ENCODE peak calls at places on chromosomes 3 and 15, in four cellular contexts. T is CD8-positive, alpha-beta T cell; P is HCT116; B is adrenal gland. X is an unnamed sample. For H3K4me1 and H3K36me3, the result is how much of the 10 kb centered on the place peaks cover.

GRCh38 chr15:61216519-61216918 is 12.6 kb downstream of the RORA start:
- DNase-seq in T (no peak), P (no peak), B (no peak), X (no peak)

GRCh38 chr15:77224352-77224751 is 153.4 kb upstream of the TSPAN3 start:
- DNase-seq in T (no peak), P (no peak), B (no peak), X (peak)

GRCh38 chr3:13138566-13139145 is 65.4 kb upstream of the IQSEC1 start:
- DNase-seq in B (no peak), T (no peak), P (no peak), X (no peak)

GRCh38 chr3:6281662-6282061 is 579.3 kb upstream of the GRM7 start:
- DNase-seq in P (no peak), T (no peak), B (no peak), X (no peak)

GRCh38 chr3:149765762-149766334 is 13.6 kb upstream of the COMMD2 start:
- DNase-seq in T (no peak), P (no peak), B (no peak), X (no peak)

GRCh38 chr3:15215996-15216395 is 9.9 kb downstream of the CAPN7 start:
- DNase-seq in P (no peak), T (no peak), B (no peak), X (peak)

GRCh38 chr3:134867277-134867676 is 72.2 kb downstream of the EPHB1 start:
- DNase-seq in B (no peak), T (no peak), P (no peak), X (no peak)

GRCh38 chr3:53495518-53496501 is 1.4 kb downstream of the CACNA1D start:
- DNase-seq in P (no peak), T (no peak), B (peak), X (peak)

GRCh38 chr3:171142985-171143384 is 116.5 kb upstream of the SLC2A2 start:
- DNase-seq in B (no peak), P (no peak), T (no peak), X (peak)

GRCh38 chr3:148970311-148970710 is 21.0 kb upstream of the GYG1 start:
- DNase-seq in P (no peak), B (no peak), T (no peak), X (no peak)

GRCh38 chr15:101461097-101461496 is 28.4 kb downstream of the PCSK6 start:
- DNase-seq in B (no peak), T (no peak), P (no peak), X (no peak)

GRCh38 chr15:79994651-79995050 is 23.7 kb upstream of the BCL2A1 start:
- DNase-seq in T (no peak), B (no peak), P (peak), X (no peak)

GRCh38 chr15:75578206-75578947 is 738 bp downstream of the PTPN9 start:
- DNase-seq in P (no peak), B (peak), T (peak), X (peak)

GRCh38 chr3:129481783-129482332 is 41.8 kb downstream of the IFT122 start:
- DNase-seq in T (peak), B (no peak), P (no peak), X (peak)
- H3K4me1 ChIP-seq in T (under half), B (under half), P (under half), X (under half)

DNA sequence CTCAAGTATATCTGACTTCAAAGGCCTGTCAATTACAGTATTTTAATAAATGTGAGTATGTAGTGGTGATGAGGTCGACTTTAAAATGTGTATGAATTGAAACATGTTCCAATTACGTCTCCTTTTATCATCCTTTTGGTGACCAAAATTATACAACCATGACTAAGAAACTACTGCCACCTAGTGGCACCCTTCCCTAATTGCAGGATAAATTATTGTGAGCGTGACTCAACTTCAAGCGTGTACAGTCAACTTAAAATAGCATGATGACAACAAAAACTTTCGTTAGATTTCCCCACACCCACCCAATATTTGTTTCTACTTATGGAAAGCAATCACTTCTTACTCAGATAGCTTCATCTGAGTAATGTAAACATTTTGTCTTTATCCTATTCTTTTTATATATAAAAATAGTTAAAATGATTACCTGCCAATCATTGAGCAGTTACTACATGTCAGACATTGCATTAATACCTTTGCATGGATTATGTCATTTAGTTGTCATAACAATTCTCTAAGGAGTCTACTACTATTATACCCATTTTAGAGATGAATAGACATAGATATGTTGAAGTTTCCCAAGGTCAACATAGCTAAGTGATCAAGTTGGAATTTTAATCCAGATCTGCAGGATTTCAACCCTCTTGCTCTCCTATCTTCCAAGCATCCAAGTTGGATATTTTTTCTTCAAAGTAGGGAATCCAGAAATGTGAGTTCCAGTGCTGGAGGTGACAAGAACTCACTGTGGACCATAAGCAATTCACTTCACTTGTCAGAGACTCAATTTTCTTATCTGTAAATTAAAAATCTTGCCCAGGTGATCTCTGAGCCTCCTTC is 106.0 kb downstream of the MEX3B start:
- DNase-seq in B (no peak), T (no peak), P (peak), X (peak)
- TF ChIP-seq CTCF in B (no peak), T (peak), P (peak), X (peak)

GRCh38 chr3:184193991-184194539 is 8.1 kb downstream of the ABCF3 start:
- DNase-seq in B (peak), P (no peak), T (no peak), X (no peak)
- H3K36me3 ChIP-seq in B (under half), P (under half), T (under half), X (under half)

DNA sequence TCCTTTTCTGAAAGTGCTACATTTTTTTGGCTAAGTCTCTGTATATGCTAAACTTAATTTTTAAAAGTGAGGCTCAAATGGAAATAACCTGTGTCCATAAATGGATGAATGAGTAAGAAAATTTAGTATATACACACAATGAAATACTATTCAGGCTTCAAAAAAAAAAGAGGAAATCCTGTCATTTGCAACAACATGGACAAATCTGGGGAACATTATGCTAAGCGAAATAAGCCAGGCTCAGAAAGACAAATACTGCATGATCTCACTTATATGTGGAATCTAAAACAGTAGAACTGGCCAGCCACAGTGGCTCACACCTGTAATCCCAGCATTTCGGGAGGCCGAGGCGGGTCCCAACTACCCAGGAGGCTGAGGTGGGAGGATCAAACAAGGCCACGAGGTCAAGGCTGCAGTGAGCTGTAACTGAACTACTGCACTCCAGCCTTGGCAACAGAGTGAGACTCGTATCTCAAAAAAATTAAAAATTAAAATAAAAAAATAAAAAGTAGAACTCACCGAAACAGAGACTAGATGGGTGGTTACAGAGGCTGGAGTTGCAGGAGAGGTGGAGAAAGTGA is 25.8 kb downstream of the CCDC12 start:
- DNase-seq in B (no peak), T (no peak), P (no peak), X (no peak)
- H3K4me1 ChIP-seq in B (half or more), T (half or more), P (half or more), X (half or more)

GRCh38 chr3:102374863-102375637 is 59.8 kb upstream of the ZPLD1 start:
- DNase-seq in P (no peak), B (no peak), T (no peak), X (no peak)
- TF ChIP-seq CTCF in P (no peak), B (no peak), T (no peak), X (no peak)

GRCh38 chr3:193868590-193868989 is 267.4 kb upstream of the HES1 start:
- DNase-seq in B (no peak), T (no peak), P (no peak), X (no peak)

GRCh38 chr3:193871093-193871485 is 264.9 kb upstream of the HES1 start:
- DNase-seq in P (no peak), T (no peak), B (no peak), X (no peak)

GRCh38 chr3:193869221-193870201 is 266.4 kb upstream of the HES1 start:
- DNase-seq in T (no peak), B (peak), P (peak), X (no peak)

GRCh38 chr3:193872265-193872753 is 263.6 kb upstream of the HES1 start:
- DNase-seq in T (no peak), P (peak), B (peak), X (peak)

DNA sequence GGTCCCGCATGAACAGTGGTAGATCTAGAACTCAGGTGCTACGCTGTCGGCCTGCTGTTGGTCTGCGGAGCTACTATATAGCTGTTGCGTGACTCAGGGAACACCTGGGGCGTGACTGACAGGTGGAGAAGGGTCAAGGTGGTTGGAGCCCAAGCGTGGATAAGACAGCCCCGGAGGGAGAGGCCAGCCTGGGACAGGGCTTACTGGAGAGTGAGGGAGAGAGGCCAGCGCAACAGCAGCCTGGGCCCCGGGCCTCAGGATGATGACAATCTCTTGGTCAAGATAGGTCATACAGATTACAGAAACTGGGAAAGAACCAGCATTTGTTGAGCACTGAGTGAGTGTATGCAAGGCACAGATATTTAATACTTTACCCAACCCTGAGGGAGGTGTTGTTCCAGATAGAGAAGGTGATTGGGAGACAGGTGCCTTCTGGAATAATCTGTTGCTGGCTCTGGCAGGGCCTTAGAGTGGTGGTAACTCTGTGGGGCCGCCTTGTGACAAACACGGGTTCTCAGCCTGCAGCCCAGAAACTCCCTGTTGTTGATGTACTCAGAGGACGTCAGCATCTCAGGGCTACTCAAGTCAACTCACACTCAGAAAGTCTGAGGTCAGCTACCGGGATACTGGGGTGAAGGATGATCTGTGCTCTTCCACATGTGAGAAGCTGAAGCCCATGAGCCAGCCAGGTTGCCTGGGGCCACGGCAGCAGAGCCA is 265.4 kb upstream of the HES1 start:
- DNase-seq in B (no peak), T (no peak), P (no peak), X (no peak)
- H3K36me3 ChIP-seq in B (under half), T (under half), P (under half), X (under half)

GRCh38 chr15:96703794-96704550 is 373.5 kb downstream of the NR2F2 start:
- DNase-seq in B (no peak), T (no peak), P (no peak), X (no peak)
- H3K4me1 ChIP-seq in B (under half), T (under half), P (under half), X (under half)

GRCh38 chr3:51819709-51820406 is 40.8 kb upstream of the IQCF6 start:
- DNase-seq in T (no peak), P (peak), B (no peak), X (peak)
- TF ChIP-seq CTCF in T (no peak), P (peak), B (no peak), X (peak)

DNA sequence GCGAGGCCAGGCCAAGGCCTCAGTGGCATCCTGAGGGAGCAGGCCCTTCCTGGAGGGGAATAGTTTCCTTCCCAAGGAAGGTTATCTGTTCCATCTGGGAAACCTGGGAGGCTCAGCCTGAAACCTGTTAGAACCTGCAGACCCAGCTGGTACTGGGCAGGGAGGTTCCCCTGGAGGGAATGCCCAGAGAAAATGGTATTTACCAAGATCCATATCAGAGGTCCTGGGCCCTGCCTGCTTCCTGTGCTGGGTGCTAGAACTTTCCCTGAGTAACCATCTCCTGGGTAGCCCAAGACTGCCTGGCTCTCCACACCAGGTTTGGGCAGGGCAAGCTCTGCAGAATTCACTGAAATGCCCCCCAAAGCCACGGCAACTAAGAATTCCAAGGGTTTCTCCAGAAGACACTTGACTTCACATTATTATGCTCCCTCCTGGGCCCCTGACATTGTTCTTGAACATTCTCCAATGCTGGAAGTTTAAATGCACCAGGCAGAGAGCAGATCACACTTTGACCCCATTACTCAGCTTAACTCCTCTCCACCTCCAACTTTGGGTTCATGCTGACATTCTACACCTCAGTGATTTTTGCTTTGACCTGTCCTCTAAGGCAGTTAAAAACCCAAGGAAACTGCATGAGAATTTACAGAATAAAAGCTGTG is 2.0 kb downstream of the CA12 start:
- DNase-seq in T (no peak), P (no peak), B (no peak), X (no peak)
- H3K36me3 ChIP-seq in T (under half), P (under half), B (under half), X (under half)

GRCh38 chr15:65171428-65171827 is 13.7 kb downstream of the CLPX start:
- DNase-seq in B (no peak), T (no peak), P (no peak), X (no peak)
- H3K4me1 ChIP-seq in B (under half), T (under half), P (under half), X (under half)

X was measured in cardiac muscle cell.